ENCODE peak calls at places on chromosome 9, in six cellular contexts. W, T, L, Q, I and N are unnamed samples.

GRCh38 chr9:6667633-6668280 is 22.2 kb upstream of the GLDC start:
- DNase-seq in W (no peak), T (no peak), L (no peak), Q (peak), I (no peak), N (no peak)

GRCh38 chr9:37974506-37975173 is 70.7 kb upstream of the SLC25A51 start:
- DNase-seq in W (no peak), T (no peak), L (no peak), Q (no peak), I (no peak), N (no peak)

GRCh38 chr9:10661994-10662393 is 49.2 kb upstream of the PTPRD start:
- DNase-seq in W (no peak), T (no peak), L (no peak), Q (no peak), I (no peak), N (no peak)

GRCh38 chr9:128637656-128638055 is 19.0 kb downstream of the DYNC2I2 start:
- DNase-seq in W (no peak), T (no peak), L (no peak), Q (no peak), I (no peak), N (no peak)

GRCh38 chr9:130321082-130321481 is 55.5 kb downstream of the HMCN2 start:
- DNase-seq in W (no peak), T (no peak), L (no peak), Q (peak), I (no peak), N (no peak)

GRCh38 chr9:569276-569675 is 272.2 kb upstream of the DMRT1 start:
- DNase-seq in W (no peak), T (no peak), L (no peak), Q (no peak), I (no peak), N (no peak)

GRCh38 chr9:1729631-1730030 is 285.5 kb upstream of the SMARCA2 start:
- DNase-seq in W (no peak), T (no peak), L (no peak), Q (no peak), I (no peak), N (no peak)

GRCh38 chr9:101458955-101459631 is 23.5 kb upstream of the ALDOB start:
- DNase-seq in W (peak), T (peak), L (peak), Q (peak), I (peak), N (no peak)

GRCh38 chr9:126984969-126985368 is 70.4 kb downstream of the RALGPS1 start:
- DNase-seq in W (no peak), T (no peak), L (peak), Q (no peak), I (no peak), N (no peak)

GRCh38 chr9:98785333-98785933 is 10.9 kb downstream of the ANKS6 start:
- DNase-seq in W (no peak), T (no peak), L (no peak), Q (no peak), I (no peak), N (no peak)

GRCh38 chr9:27276182-27277030 is 20.5 kb downstream of the EQTN start:
- DNase-seq in W (no peak), T (peak), L (peak), Q (peak), I (no peak), N (no peak)

GRCh38 chr9:81671880-81672280 is 17.5 kb downstream of the TLE1 start:
- DNase-seq in W (no peak), T (no peak), L (no peak), Q (no peak), I (no peak), N (no peak)

GRCh38 chr9:3027260-3027659 is 183.4 kb upstream of the PUM3 start:
- DNase-seq in W (no peak), T (no peak), L (no peak), Q (no peak), I (no peak), N (no peak)

GRCh38 chr9:96612105-96612965 is 7.3 kb downstream of the CDC14B start:
- DNase-seq in W (no peak), T (peak), L (no peak), Q (no peak), I (no peak), N (no peak)

GRCh38 chr9:5043381-5043780 is 58.3 kb downstream of the JAK2 start:
- DNase-seq in W (no peak), T (no peak), L (no peak), Q (no peak), I (no peak), N (no peak)

GRCh38 chr9:77987104-77987656 is 44.4 kb downstream of the GNAQ start:
- DNase-seq in W (no peak), T (no peak), L (no peak), Q (peak), I (no peak), N (no peak)

GRCh38 chr9:137017071-137017470 is 11.0 kb downstream of the ABCA2 start:
- DNase-seq in W (no peak), T (no peak), L (no peak), Q (no peak), I (no peak), N (no peak)

GRCh38 chr9:136228107-136228875 is 17.3 kb downstream of the QSOX2 start:
- DNase-seq in W (no peak), T (peak), L (peak), Q (no peak), I (no peak), N (no peak)

GRCh38 chr9:94865599-94866456 is 139.3 kb downstream of the AOPEP start:
- DNase-seq in W (no peak), T (no peak), L (no peak), Q (no peak), I (no peak), N (no peak)

GRCh38 chr9:72207278-72207677 is 58.0 kb downstream of the GDA start:
- DNase-seq in W (no peak), T (peak), L (no peak), Q (no peak), I (no peak), N (no peak)
- TF ChIP-seq ATF3 in W (no peak), T (no peak), L (no peak), Q (no peak), I (no peak), N (no peak)

DNA sequence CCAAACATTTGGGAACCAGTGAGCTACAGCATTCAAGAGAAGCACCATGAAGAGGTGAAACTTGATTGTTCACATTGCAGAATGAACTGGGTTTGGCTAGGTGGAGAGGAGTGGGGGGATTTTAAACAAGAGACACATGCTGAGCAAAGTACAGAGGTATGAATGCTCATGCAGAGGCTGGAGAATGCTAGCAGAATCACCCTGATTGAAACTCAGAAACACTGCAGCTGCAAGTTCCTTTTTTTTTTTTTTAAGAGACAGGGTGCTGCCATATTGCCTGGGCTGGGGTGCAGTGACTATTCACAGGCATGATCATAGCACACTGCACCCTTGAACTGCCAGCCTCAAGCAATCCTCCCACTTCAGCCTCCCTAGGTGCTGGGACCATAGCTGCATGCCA is 35.1 kb downstream of the DENND1A start:
- DNase-seq in W (no peak), T (no peak), L (no peak), Q (no peak), I (no peak), N (no peak)
- TF ChIP-seq ATF3 in W (no peak), T (no peak), L (no peak), Q (no peak), I (no peak), N (no peak)

GRCh38 chr9:19924090-19924489 is 135.3 kb upstream of the SLC24A2 start:
- DNase-seq in W (no peak), T (no peak), L (no peak), Q (no peak), I (no peak), N (no peak)

GRCh38 chr9:19926774-19927173 is 137.9 kb upstream of the SLC24A2 start:
- DNase-seq in W (no peak), T (no peak), L (no peak), Q (no peak), I (no peak), N (no peak)

GRCh38 chr9:19931066-19931465 is 142.2 kb upstream of the SLC24A2 start:
- DNase-seq in W (no peak), T (no peak), L (no peak), Q (no peak), I (no peak), N (no peak)

GRCh38 chr9:19922476-19923118 is 133.8 kb upstream of the SLC24A2 start:
- DNase-seq in W (peak), T (peak), L (peak), Q (peak), I (peak), N (no peak)

GRCh38 chr9:19925674-19926503 is 137.1 kb upstream of the SLC24A2 start:
- DNase-seq in W (peak), T (peak), L (peak), Q (peak), I (peak), N (peak)
- TF ChIP-seq ATF3 in W (no peak), T (no peak), L (no peak), Q (no peak), I (no peak), N (no peak)

GRCh38 chr9:109305801-109306200 is 15.1 kb downstream of the EPB41L4B start:
- DNase-seq in W (no peak), T (no peak), L (no peak), Q (no peak), I (no peak), N (no peak)

GRCh38 chr9:109304350-109304749 is 16.5 kb downstream of the EPB41L4B start:
- DNase-seq in W (no peak), T (peak), L (no peak), Q (no peak), I (no peak), N (no peak)

GRCh38 chr9:109311281-109311680 is 9.6 kb downstream of the EPB41L4B start:
- DNase-seq in W (no peak), T (no peak), L (no peak), Q (no peak), I (no peak), N (no peak)

GRCh38 chr9:109310486-109310901 is 10.4 kb downstream of the EPB41L4B start:
- DNase-seq in W (no peak), T (no peak), L (no peak), Q (no peak), I (no peak), N (no peak)

GRCh38 chr9:109307380-109308240 is 13.2 kb downstream of the EPB41L4B start:
- DNase-seq in W (no peak), T (peak), L (no peak), Q (no peak), I (no peak), N (no peak)
- TF ChIP-seq ATF3 in W (no peak), T (no peak), L (no peak), Q (no peak), I (no peak), N (no peak)

GRCh38 chr9:138117101-138117750 is 239.6 kb downstream of the CACNA1B start:
- DNase-seq in W (no peak), T (no peak), L (no peak), Q (no peak), I (no peak), N (no peak)

GRCh38 chr9:138114501-138115245 is 237.1 kb downstream of the CACNA1B start:
- DNase-seq in W (no peak), T (no peak), L (no peak), Q (no peak), I (no peak), N (no peak)

GRCh38 chr9:138116521-138116920 is 238.9 kb downstream of the CACNA1B start:
- DNase-seq in W (no peak), T (no peak), L (no peak), Q (no peak), I (no peak), N (no peak)

GRCh38 chr9:138117836-138118235 is 240.3 kb downstream of the CACNA1B start:
- DNase-seq in W (no peak), T (no peak), L (no peak), Q (no peak), I (no peak), N (no peak)

DNA sequence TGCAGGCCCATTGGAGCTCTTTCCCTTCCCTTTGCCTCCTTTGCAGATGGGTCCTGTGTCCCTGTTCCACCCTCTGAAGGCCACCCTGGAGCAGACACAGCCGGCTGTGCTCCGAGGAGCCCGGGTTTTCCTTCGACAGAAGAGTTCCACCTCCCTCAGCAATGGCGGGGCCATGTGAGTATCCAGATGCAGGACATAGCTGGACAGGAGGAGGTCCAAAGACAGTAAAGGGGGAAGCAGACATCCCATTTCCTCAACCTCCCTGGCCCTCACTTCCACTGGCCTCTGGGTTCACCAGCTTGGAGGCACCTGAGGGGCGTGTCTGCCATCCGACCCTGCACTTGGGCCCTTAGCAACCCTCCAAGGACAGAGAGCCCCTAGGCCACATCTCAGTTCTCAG is 237.9 kb downstream of the CACNA1B start:
- DNase-seq in W (no peak), T (no peak), L (no peak), Q (no peak), I (no peak), N (no peak)
- TF ChIP-seq ATF3 in W (no peak), T (no peak), L (no peak), Q (no peak), I (no peak), N (no peak)

DNA sequence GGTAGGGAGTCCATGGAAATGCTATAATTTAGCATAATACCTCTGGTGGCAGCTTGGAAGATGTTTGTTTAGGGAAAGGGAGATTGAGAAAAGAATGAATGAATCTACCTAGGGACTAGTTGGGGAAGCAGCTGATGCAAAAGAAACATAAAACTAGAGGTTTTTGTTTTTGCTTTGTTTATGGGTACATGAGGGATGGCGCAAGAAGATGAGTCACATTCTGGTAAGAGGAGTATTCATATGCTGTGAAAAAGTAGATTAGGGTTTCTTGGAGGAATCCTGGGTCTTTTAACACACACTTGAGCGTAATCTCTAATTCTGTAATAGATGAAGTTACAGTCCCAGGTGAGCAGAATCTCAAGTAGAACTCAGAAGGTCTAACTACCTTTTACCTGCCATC is 17.1 kb downstream of the C9orf43 start:
- DNase-seq in W (no peak), T (no peak), L (no peak), Q (no peak), I (no peak), N (no peak)
- TF ChIP-seq ATF3 in W (no peak), T (no peak), L (no peak), Q (no peak), I (no peak), N (no peak)

DNA sequence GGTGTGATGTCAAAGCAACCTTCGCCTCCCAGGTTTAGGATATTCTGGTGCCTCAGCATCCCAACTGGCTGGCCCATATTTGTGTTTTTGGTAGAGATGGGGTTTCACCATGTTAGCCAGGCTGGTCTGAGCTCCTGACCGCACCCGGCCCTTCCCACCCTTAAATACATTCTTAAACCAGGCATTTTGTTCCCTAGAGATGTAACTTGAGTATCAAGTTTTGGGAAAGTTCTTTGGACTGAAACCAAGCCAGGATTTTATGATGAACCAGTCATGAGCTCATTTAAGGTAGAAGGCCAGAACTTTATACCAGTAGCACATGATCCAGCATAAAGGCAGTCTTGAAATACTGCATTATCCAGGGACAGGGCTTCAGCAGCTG is 3.5 kb downstream of the RPL7A start:
- DNase-seq in W (no peak), T (no peak), L (no peak), Q (no peak), I (no peak), N (no peak)
- TF ChIP-seq ATF3 in W (no peak), T (no peak), L (no peak), Q (no peak), I (no peak), N (no peak)

GRCh38 chr9:87269296-87269695 is 228.4 kb upstream of the DAPK1 start:
- DNase-seq in W (no peak), T (no peak), L (no peak), Q (no peak), I (no peak), N (no peak)

GRCh38 chr9:87266697-87267096 is 231.0 kb upstream of the DAPK1 start:
- DNase-seq in W (no peak), T (no peak), L (no peak), Q (no peak), I (no peak), N (no peak)

GRCh38 chr9:87267251-87267679 is 230.4 kb upstream of the DAPK1 start:
- DNase-seq in W (no peak), T (no peak), L (no peak), Q (no peak), I (no peak), N (no peak)

GRCh38 chr9:87269777-87270176 is 227.9 kb upstream of the DAPK1 start:
- DNase-seq in W (no peak), T (no peak), L (no peak), Q (no peak), I (no peak), N (no peak)

DNA sequence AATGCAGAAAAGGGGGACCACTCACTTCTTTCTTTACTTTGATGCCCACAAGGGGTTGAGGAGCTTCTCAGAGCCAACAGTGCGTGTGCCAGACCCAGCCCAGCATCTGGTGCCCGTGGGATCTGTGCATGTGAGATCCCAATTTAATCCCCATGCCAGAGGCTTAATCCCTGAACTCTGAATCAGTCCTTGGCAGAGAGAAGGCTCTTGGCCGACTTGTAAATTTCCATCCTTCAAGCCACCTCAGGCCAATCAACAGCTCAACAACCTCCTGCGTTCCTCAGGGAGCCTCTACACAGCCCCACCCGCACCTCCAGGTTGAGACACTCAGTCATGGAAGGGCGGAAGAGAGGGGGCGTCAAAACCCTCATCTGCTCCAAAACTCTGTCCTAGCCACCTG is 230.0 kb upstream of the DAPK1 start:
- DNase-seq in W (no peak), T (no peak), L (no peak), Q (no peak), I (no peak), N (no peak)
- TF ChIP-seq ATF3 in W (no peak), T (no peak), L (no peak), Q (no peak), I (no peak), N (no peak)

GRCh38 chr9:92189782-92190535 is 74.7 kb upstream of the SPTLC1 start:
- DNase-seq in W (peak), T (no peak), L (no peak), Q (no peak), I (no peak), N (no peak)
- TF ChIP-seq ATF3 in W (no peak), T (no peak), L (no peak), Q (no peak), I (no peak), N (no peak)

GRCh38 chr9:88889386-88889785 is 101.9 kb upstream of the S1PR3 start:
- DNase-seq in W (no peak), T (no peak), L (no peak), Q (no peak), I (no peak), N (no peak)

GRCh38 chr9:88892729-88893128 is 98.5 kb upstream of the S1PR3 start:
- DNase-seq in W (no peak), T (no peak), L (no peak), Q (no peak), I (no peak), N (no peak)

GRCh38 chr9:88891015-88891414 is 100.3 kb upstream of the S1PR3 start:
- DNase-seq in W (no peak), T (no peak), L (no peak), Q (no peak), I (no peak), N (no peak)

DNA sequence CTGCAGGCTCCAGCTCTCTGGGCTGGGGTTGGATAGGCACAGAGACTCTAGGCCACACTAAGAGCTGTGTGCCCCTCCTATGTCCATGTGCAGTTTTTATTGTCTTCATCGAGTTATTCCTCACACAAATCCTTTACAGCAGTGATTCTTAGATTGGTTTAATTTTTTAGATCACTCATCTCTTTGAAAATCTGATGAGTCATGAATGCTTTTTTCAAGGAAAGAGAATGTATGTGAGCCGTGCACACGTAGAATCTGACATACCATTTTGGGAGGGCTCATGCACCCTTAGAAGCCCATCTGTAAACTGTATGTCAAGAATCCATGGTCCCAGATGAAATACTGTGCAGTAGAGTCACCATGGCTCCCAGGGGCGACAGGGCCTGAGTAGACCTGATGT is 100.7 kb upstream of the S1PR3 start:
- DNase-seq in W (no peak), T (no peak), L (no peak), Q (no peak), I (no peak), N (no peak)
- TF ChIP-seq ATF3 in W (no peak), T (no peak), L (no peak), Q (no peak), I (no peak), N (no peak)